ENCODE peak calls at places on chromosomes 1 and 21, in six cellular contexts. P, U, N, R, K and W are unnamed samples.

GRCh38 chr1:203557390-203557789 is 63.4 kb downstream of the OPTC start:
- DNase-seq in K (peak), N (peak), P (no peak), U (peak), R (peak), W (no peak)

GRCh38 chr1:31939484-31940329 is 1.5 kb upstream of the PTP4A2 start:
- DNase-seq in P (no peak), N (peak), R (peak), U (peak), K (no peak), W (no peak)

GRCh38 chr1:154698320-154699096 is 90.5 kb upstream of the ADAR start:
- DNase-seq in P (no peak), N (no peak), K (no peak), R (no peak), U (no peak), W (no peak)

GRCh38 chr1:221117133-221117532 is 237.9 kb downstream of the HLX start:
- DNase-seq in U (peak), R (no peak), K (no peak), P (no peak), N (no peak), W (no peak)

GRCh38 chr1:234554478-234555311 is 55.3 kb downstream of the IRF2BP2 start:
- DNase-seq in U (no peak), N (no peak), R (no peak), K (no peak), P (no peak), W (no peak)

GRCh38 chr1:55255901-55256300 is 40.7 kb upstream of the USP24 start:
- DNase-seq in R (no peak), N (no peak), P (no peak), K (no peak), U (no peak), W (no peak)

GRCh38 chr1:93593868-93594602 is 87.6 kb downstream of the BCAR3 start:
- DNase-seq in K (no peak), P (no peak), U (no peak), N (no peak), R (no peak), W (no peak)

GRCh38 chr1:12161662-12162458 is 4.9 kb upstream of the TNFRSF1B start:
- DNase-seq in P (peak), K (peak), U (peak), N (peak), R (peak), W (no peak)

GRCh38 chr1:48003741-48004503 is 6.7 kb upstream of the TRABD2B start:
- DNase-seq in R (no peak), P (no peak), N (no peak), U (no peak), K (no peak), W (no peak)

GRCh38 chr21:39842741-39843146 is 24.5 kb upstream of the PCP4 start:
- DNase-seq in U (no peak), K (no peak), R (no peak), P (no peak), N (no peak), W (no peak)

GRCh38 chr1:160403244-160403643 is 2.9 kb downstream of the VANGL2 start:
- DNase-seq in R (no peak), U (no peak), N (peak), K (no peak), P (no peak), W (no peak)

GRCh38 chr1:231206856-231207255 is 34.2 kb upstream of the GNPAT start:
- DNase-seq in P (no peak), U (no peak), N (no peak), R (no peak), K (no peak), W (no peak)

GRCh38 chr1:2188336-2188735 is 6.2 kb downstream of the FAAP20 start:
- DNase-seq in K (no peak), R (no peak), N (no peak), U (no peak), P (no peak), W (no peak)

GRCh38 chr21:46560568-46561447 is 44.1 kb downstream of the S100B start:
- DNase-seq in P (no peak), K (peak), R (no peak), U (no peak), N (no peak), W (no peak)
- H3K4me3 ChIP-seq in P (no peak), K (no peak), R (no peak), U (no peak), N (no peak), W (no peak)

GRCh38 chr1:6582370-6582769 is 2.6 kb downstream of the ZBTB48 start:
- DNase-seq in N (no peak), P (no peak), K (no peak), U (no peak), R (no peak), W (no peak)
- H3K4me3 ChIP-seq in N (no peak), P (no peak), K (no peak), U (no peak), R (peak), W (no peak)

DNA sequence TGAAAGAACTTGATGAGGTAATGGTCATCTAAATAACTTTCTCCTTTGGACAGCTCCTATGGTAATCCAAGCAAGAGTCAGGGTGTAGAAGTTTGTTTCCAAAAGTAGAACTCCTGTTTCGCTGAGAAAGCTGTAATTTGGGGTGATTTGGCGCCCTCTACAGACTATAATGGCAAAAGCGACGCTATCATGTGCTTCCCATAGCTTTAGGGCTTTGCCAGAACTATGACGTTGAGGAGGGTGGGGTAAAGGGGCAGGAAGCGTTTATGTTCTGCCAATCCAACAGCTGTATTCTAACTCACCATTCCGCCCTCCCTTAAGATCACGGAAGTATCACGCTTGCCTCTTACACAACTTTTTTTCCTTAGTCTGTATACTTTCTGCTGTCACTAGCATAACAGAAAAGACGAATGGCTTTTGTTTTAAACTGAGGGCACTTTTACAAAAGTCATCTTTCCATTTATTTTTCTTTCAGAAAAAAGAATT is at the start of gene FMO4:
- DNase-seq in K (peak), P (peak), U (peak), N (peak), R (peak), W (peak)
- H3K4me3 ChIP-seq in K (peak), P (peak), U (peak), N (peak), R (peak), W (no peak)

DNA sequence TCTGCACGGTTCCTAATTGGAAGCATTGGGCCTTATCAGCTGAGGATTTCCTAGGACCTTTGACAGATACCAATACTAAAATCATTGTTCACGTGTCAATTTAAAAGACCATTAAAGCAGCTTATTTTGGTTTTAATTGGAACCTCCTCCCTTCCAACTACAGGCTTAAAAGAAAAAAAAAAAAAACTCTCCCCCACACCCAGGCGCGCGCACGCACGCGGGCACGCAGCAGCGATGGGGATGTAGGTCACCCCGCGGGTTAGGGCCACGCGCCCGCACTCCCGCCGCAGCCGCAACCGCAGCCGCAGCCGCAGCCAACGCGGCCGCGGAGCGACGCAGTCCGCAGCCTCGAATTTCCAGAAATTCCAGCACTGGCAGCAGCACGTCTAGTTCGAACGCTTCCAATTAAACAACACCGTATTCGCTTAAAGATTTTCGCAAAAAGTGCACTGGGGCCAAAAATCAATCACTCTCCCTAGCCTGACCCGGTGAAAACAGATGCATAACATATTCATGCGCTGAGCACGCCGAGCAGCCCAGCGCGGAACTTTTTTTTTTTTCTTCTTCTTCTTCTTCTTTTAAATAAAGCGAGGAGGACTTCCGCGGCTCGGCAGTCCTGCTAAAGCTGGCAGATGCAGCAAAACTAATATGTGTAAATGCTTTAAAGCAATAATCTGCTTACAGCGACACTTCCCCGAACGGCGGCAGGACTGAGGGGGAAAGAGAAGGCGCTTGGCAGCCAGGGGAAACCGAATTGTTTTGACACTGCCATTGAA is 13.3 kb upstream of the BARHL2 start:
- DNase-seq in R (no peak), N (peak), K (no peak), P (no peak), U (no peak), W (no peak)
- H3K4me3 ChIP-seq in R (no peak), N (no peak), K (no peak), P (no peak), U (no peak), W (peak)

DNA sequence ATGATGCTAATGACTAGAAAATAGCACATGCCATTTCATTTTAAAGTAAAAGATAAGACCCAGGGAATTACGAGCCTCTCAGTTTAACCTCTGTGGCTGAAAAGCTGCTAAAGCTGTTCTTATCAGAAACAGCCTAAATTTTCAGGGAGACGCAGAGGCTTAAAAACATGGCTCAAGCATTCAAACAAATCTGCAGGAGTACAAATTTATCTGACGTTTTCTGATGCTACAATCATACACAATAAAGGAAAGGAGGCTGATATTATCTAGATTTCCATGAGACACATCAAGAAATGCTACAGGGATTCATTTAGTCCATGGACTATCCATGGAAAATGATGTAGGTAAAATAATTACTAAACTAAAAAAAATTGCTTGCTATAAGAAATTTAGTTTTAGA is 65.3 kb upstream of the SCYL3 start:
- DNase-seq in P (no peak), N (no peak), K (no peak), U (no peak), R (no peak), W (no peak)
- H3K4me3 ChIP-seq in P (no peak), N (no peak), K (no peak), U (no peak), R (no peak), W (no peak)

DNA sequence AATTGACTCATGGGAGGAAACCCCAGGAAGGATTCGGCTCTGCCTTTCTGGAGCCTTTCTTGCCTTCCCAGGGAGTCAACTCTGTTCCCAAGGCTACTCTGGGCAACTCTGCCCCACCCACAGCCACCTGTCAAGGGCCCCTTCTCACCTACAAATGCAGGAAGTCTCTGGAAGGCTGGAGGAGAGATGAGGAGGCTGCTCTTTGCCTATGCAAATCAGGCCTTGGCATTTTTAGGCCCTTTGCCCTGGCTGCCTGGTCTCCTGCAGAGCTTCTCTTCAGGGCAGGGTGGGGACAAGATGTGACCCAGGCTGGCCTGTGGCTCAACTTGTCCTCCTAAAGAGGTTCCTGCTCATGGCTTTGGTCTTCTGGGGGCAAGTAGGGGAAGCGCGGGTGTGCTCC is 5.4 kb downstream of the SLC6A9 start:
- DNase-seq in P (no peak), R (peak), N (no peak), K (no peak), U (no peak), W (no peak)
- H3K4me3 ChIP-seq in P (no peak), R (no peak), N (no peak), K (no peak), U (no peak), W (no peak)